ENCODE peak calls at places on chromosomes 12 and 14, in four cellular contexts. D is MM.1S, B is A549, A is fibroblast of lung. E is an unnamed sample.
A peak's percentile ranks its signal among the peaks of the same experiment; 100 is the strongest.

GRCh38 chr12:127516467-127516866 is 750.5 kb upstream of the TMEM132C start:
- DNase-seq in D (no peak), B (no peak), A (no peak), E (peak; percentile 53)

GRCh38 chr14:75333523-75334190 is 55.0 kb downstream of the FOS start:
- DNase-seq in D (no peak), B (no peak), A (no peak), E (no peak)

GRCh38 chr14:71651228-71651627 is 281.0 kb upstream of the RGS6 start:
- DNase-seq in D (no peak), B (no peak), A (peak; percentile 94), E (peak; percentile 94)

GRCh38 chr14:105492966-105493871 is 2.2 kb downstream of the TEDC1 start:
- DNase-seq in D (no peak), B (no peak), A (no peak), E (no peak)

GRCh38 chr12:54522213-54522612 is 24.7 kb downstream of the NCKAP1L start:
- DNase-seq in D (no peak), B (no peak), A (peak; percentile 27), E (no peak)

GRCh38 chr12:132256646-132257045 is 72.7 kb downstream of the GALNT9 start:
- DNase-seq in D (no peak), B (no peak), A (no peak), E (no peak)

GRCh38 chr12:89267404-89267803 is 84.9 kb downstream of the DUSP6 start:
- DNase-seq in D (no peak), B (no peak), A (no peak), E (no peak)

GRCh38 chr12:112978163-112979081 is at the start of gene OAS2:
- DNase-seq in D (peak; percentile 93), B (no peak), A (peak; percentile 41), E (no peak)

GRCh38 chr12:58523360-58523759 is 396.9 kb downstream of the LRIG3 start:
- DNase-seq in D (no peak), B (no peak), A (no peak), E (no peak)

GRCh38 chr12:126389961-126390360 is 1324.7 kb downstream of the AACS start:
- DNase-seq in D (no peak), B (no peak), A (no peak), E (peak; percentile 28)

GRCh38 chr12:116613256-116613655 is 54.1 kb downstream of the MAP1LC3B2 start:
- DNase-seq in D (no peak), B (no peak), A (no peak), E (no peak)

GRCh38 chr14:78157855-78158436 is 12.2 kb upstream of the NRXN3 start:
- DNase-seq in D (no peak), B (no peak), A (no peak), E (peak; percentile 29)

GRCh38 chr12:9708853-9709252 is 24.0 kb downstream of the CLECL1 start:
- DNase-seq in D (no peak), B (no peak), A (no peak), E (no peak)

GRCh38 chr14:52031781-52032180 is 37.1 kb downstream of the NID2 start:
- DNase-seq in D (no peak), B (no peak), A (peak; percentile 79), E (peak; percentile 98)

GRCh38 chr14:37147310-37147875 is 25.0 kb downstream of the SLC25A21 start:
- DNase-seq in D (no peak), B (no peak), A (no peak), E (peak; percentile 36)

GRCh38 chr12:112307219-112308062 is 74.8 kb downstream of the HECTD4 start:
- DNase-seq in D (no peak), B (no peak), A (peak; percentile 73), E (no peak)

GRCh38 chr14:105180598-105181528 is at the start of gene NUDT14:
- DNase-seq in D (peak; percentile 58), B (peak; percentile 85), A (peak; percentile 34), E (no peak)

GRCh38 chr14:102943979-102944378 is 21.5 kb downstream of the AMN start:
- DNase-seq in D (no peak), B (no peak), A (no peak), E (no peak)

GRCh38 chr12:50314629-50315312 is 31.5 kb upstream of the LIMA1 start:
- DNase-seq in D (no peak), B (peak; percentile 54), A (peak; percentile 81), E (peak; percentile 30)

GRCh38 chr14:39472078-39472477 is 39.8 kb upstream of the FBXO33 start:
- DNase-seq in D (no peak), B (no peak), A (no peak), E (no peak)

GRCh38 chr14:39474416-39474911 is 42.2 kb upstream of the FBXO33 start:
- DNase-seq in D (peak; percentile 37), B (no peak), A (no peak), E (peak; percentile 24)

GRCh38 chr14:39467889-39468524 is 35.8 kb upstream of the FBXO33 start:
- DNase-seq in D (peak; percentile 28), B (no peak), A (peak; percentile 32), E (peak; percentile 22)

DNA sequence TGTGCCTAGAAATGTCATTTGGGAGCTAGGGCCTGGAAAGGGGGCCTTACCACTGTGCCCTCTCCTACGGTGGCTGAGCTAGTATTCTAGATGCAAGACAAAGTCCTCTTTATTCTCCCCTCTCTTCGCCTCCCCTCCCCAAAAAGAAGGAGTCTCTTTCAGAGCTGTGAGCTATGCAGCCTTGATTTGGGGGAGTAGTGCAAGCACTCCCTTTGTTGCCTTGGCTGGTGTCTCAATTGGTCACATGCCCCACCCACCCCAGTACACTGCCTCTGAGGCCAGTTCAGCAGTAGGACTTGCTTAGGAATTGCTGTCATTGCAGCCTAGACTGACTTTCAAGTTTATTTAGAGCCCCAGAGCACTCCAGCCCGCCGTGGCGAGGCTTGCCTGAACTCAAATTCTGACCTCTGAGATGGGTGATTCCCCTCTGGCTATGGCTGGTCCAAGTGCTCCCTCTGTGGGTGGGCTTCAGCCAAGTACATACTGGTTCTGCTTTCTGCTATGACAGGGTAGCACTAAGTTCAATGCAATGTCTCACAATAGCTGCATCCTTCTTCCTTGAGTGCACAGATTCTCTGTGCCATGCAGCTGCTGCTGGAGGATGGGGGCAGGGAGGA is 37.0 kb upstream of the FBXO33 start:
- DNase-seq in D (peak; percentile 36), B (no peak), A (peak; percentile 23), E (no peak)
- TF ChIP-seq CTCF in D (peak; percentile 39), B (no peak), A (no peak), E (no peak)

DNA sequence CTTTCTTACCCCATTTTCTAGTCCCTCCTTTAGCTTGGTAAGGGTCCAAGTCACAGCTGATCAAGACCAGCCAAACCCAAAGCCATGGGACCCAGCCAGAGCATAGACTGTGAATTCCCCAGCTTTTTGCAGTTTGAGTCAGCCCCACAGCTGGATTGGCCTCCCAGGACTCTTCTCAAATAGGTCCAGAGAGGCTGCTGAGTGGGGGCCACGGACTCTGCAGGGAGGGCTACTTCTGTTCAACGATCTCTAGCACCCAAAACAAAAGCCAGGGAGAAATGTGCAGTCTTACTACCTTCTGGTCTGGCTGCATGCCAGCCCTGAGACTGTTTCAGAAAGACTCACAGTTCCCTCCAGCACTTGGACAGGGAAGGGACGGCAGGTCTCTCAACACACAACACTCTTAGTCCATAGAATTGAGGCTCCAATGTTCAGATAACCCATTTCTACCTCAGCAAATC is 1.6 kb downstream of the VDR start:
- DNase-seq in D (peak; percentile 56), B (no peak), A (peak; percentile 73), E (peak; percentile 87)
- H3K4me2 ChIP-seq in D (peak overlapping the region; percentile 97), B (peak overlapping the region; percentile 86), A (peak overlapping the region; percentile 99), E (peak overlapping the region; percentile 96)

GRCh38 chr12:107091381-107091780 is 2.0 kb downstream of the CRY1 start:
- DNase-seq in D (no peak), B (no peak), A (peak; percentile 76), E (peak; percentile 80)
- H3K4me3 ChIP-seq in D (no peak overlapping the region), B (peak overlapping the region; percentile 18), A (peak overlapping the region; percentile 36), E (peak overlapping the region; percentile 79)

DNA sequence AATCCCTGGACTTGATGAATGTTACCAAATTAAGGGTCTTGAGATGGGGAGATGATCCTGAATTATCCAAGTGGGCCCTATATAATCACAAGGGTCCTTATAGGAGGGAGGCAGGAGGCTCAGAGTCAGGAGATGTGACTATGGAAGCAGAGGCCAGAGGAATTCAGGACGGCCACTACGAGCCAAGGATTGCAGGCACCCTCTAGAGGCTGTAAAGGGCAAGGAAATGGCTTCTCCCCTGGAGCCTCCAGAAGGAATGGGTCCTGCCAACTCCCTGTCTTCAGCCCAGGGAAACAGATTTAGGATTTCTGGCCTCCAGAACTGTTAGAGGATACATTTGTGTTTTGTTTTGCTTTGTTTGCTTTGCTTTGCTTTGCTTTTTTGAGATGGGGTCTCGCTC is 8.8 kb downstream of the BDKRB1 start:
- DNase-seq in D (no peak), B (no peak), A (peak; percentile 70), E (peak; percentile 25)
- TF ChIP-seq CTCF in D (no peak), B (peak; percentile 37), A (peak; percentile 47), E (peak; percentile 34)

GRCh38 chr14:76918751-76919421 is 92.7 kb downstream of the LRRC74A start:
- DNase-seq in D (no peak), B (peak; percentile 95), A (peak; percentile 99), E (peak; percentile 97)
- H3K4me2 ChIP-seq in D (no peak overlapping the region), B (peak overlapping the region; percentile 80), A (peak overlapping the region; percentile 55), E (peak overlapping the region; percentile 78)

GRCh38 chr12:12916135-12916956 is 25.0 kb downstream of the GPRC5A start:
- DNase-seq in D (peak; percentile 84), B (peak; percentile 66), A (peak; percentile 84), E (peak; percentile 46)
- H3K4me3 ChIP-seq in D (no peak overlapping the region), B (no peak overlapping the region), A (no peak overlapping the region), E (no peak overlapping the region)

GRCh38 chr14:22202313-22202712 is 386.7 kb downstream of the DAD1 start:
- DNase-seq in D (no peak), B (no peak), A (no peak), E (no peak)

DNA sequence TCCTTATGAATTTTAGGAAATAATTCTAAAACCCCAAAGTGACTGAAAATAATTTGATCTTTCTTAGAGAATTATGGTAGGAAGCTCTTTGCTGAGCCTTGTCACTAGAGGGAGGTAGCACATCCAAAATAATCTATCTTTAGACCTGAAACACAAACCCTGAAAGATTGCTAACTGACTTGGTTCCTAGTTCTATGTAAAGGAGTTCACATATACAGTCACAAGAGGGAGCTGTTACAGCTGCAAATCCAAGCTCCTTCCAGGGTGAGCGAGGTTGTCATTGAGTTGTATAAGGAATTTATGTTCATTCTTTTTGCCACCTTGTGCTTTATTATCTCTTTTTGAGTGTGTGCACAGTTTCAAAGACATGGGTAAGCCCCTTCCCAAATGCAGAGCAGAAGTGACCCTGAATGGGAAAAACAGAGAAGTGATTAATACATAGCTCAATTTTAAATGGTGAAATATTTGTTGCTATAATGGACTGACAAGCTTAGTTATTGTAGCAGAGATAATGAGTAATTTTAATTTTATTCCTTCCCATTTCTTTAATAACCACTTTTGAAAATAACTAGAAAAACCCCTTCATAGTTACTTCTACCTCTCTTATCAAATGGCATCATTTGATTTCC is 387.9 kb downstream of the DAD1 start:
- DNase-seq in D (peak; percentile 56), B (peak; percentile 16), A (peak; percentile 66), E (peak; percentile 26)
- TF ChIP-seq CTCF in D (peak; percentile 67), B (peak; percentile 59), A (peak; percentile 52), E (peak; percentile 81)

GRCh38 chr14:61811882-61812346 is 49.7 kb downstream of the SNAPC1 start:
- DNase-seq in D (no peak), B (no peak), A (no peak), E (no peak)
- H3K4me2 ChIP-seq in D (no peak overlapping the region), B (peak overlapping the region; percentile 75), A (no peak overlapping the region), E (peak overlapping the region; percentile 89)

GRCh38 chr14:34710744-34711143 is 3.6 kb downstream of the CFL2 start:
- DNase-seq in D (no peak), B (no peak), A (peak; percentile 28), E (peak; percentile 43)
- H3K4me3 ChIP-seq in D (no peak overlapping the region), B (peak overlapping the region; percentile 15), A (peak overlapping the region; percentile 4), E (peak overlapping the region; percentile 7)